ENCODE peak calls at places on chromosomes 5 and 9, in four cellular contexts. V is cardiac muscle cell, C is PC-9, Q is uterus. X is an unnamed sample.

GRCh38 chr9:121278535-121279169 is 10.7 kb downstream of the GSN start:
- DNase-seq in V (peak), C (peak), Q (peak), X (peak)

GRCh38 chr9:311837-312236 is 97.2 kb downstream of the DOCK8 start:
- DNase-seq in V (peak), C (no peak), Q (no peak), X (no peak)

GRCh38 chr5:179908528-179908927 is 831 bp upstream of the TBC1D9B start:
- DNase-seq in V (peak), C (no peak), Q (no peak), X (no peak)

GRCh38 chr5:90474235-90475107 is at the start of the genes MBLAC2 and POLR3G:
- DNase-seq in V (peak), C (peak), Q (peak), X (peak)

GRCh38 chr5:39451293-39451692 is 26.5 kb upstream of the DAB2 start:
- DNase-seq in V (no peak), C (peak), Q (no peak), X (no peak)

GRCh38 chr5:141875795-141876627 is 2.2 kb downstream of the PCDH1 start:
- DNase-seq in V (peak), C (peak), Q (peak), X (peak)

GRCh38 chr5:96285823-96286222 is 147.2 kb downstream of the PCSK1 start:
- DNase-seq in V (no peak), C (no peak), Q (no peak), X (no peak)

GRCh38 chr5:58235279-58235678 is 224.6 kb downstream of the PLK2 start:
- DNase-seq in V (no peak), C (peak), Q (no peak), X (no peak)

GRCh38 chr9:4143951-4144717 is 155.7 kb downstream of the GLIS3 start:
- DNase-seq in V (no peak), C (no peak), Q (no peak), X (no peak)

GRCh38 chr9:76751011-76751410 is 13.2 kb upstream of the PCA3 start:
- DNase-seq in V (no peak), C (no peak), Q (no peak), X (no peak)

GRCh38 chr5:144198386-144198785 is 27.7 kb downstream of the KCTD16 start:
- DNase-seq in V (no peak), C (peak), Q (no peak), X (no peak)

GRCh38 chr5:155053482-155053881 is 39.9 kb downstream of the KIF4B start:
- DNase-seq in V (peak), C (no peak), Q (no peak), X (no peak)

GRCh38 chr9:9004844-9005243 is 1205.3 kb upstream of the DMAC1 start:
- DNase-seq in V (peak), C (no peak), Q (no peak), X (no peak)
- TF ChIP-seq CTCF in V (no peak), C (no peak), Q (no peak), X (no peak)

GRCh38 chr9:127005770-127006314 is 91.3 kb downstream of the RALGPS1 start:
- DNase-seq in V (no peak), C (no peak), Q (no peak), X (no peak)

GRCh38 chr9:127004946-127005769 is 90.6 kb downstream of the RALGPS1 start:
- DNase-seq in V (no peak), C (peak), Q (no peak), X (no peak)

GRCh38 chr9:127007638-127008037 is 93.1 kb downstream of the RALGPS1 start:
- DNase-seq in V (no peak), C (no peak), Q (no peak), X (no peak)

GRCh38 chr9:127011772-127012171 is 97.2 kb downstream of the RALGPS1 start:
- DNase-seq in V (no peak), C (no peak), Q (no peak), X (no peak)

GRCh38 chr9:127008076-127008475 is 93.5 kb downstream of the RALGPS1 start:
- DNase-seq in V (no peak), C (no peak), Q (no peak), X (no peak)
- TF ChIP-seq CTCF in V (no peak), C (no peak), Q (no peak), X (no peak)

GRCh38 chr5:104178066-104178465 is 615.5 kb upstream of the NUDT12 start:
- DNase-seq in V (no peak), C (no peak), Q (no peak), X (no peak)

GRCh38 chr5:104184264-104184663 is 621.7 kb upstream of the NUDT12 start:
- DNase-seq in V (no peak), C (no peak), Q (no peak), X (no peak)

GRCh38 chr5:104177651-104178050 is 615.1 kb upstream of the NUDT12 start:
- DNase-seq in V (no peak), C (no peak), Q (no peak), X (no peak)

DNA sequence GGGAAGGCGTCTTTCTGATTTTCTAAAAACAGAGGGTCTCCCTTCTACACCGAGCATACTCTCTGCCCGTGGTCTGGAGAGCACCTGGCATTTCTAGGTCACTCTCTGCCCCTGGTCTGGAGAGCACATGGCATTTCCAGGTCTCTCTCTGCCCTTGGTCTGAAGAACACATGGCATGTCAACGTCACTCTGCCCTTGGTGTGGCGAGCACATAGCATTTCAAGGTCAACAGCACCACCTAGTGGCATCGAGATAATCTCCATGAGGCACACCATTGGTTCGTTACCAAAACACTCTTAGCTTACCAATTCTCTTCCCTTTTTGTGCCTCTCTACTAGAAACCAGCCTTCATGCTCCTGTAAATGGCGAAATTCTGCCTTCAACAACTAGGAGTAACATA is 616.5 kb upstream of the NUDT12 start:
- DNase-seq in V (peak), C (peak), Q (no peak), X (no peak)
- TF ChIP-seq CTCF in V (peak), C (peak), Q (no peak), X (peak)

GRCh38 chr9:131094622-131095021 is 1.7 kb upstream of the AIF1L start:
- DNase-seq in V (no peak), C (no peak), Q (no peak), X (no peak)

GRCh38 chr9:131097259-131097947 is 1.1 kb downstream of the AIF1L start:
- DNase-seq in V (no peak), C (no peak), Q (no peak), X (no peak)

GRCh38 chr9:131096490-131097258 is at the start of gene AIF1L:
- DNase-seq in V (peak), C (peak), Q (no peak), X (no peak)

GRCh38 chr9:131094015-131094414 is 2.3 kb upstream of the AIF1L start:
- DNase-seq in V (no peak), C (no peak), Q (no peak), X (no peak)

GRCh38 chr9:131095666-131096489 is 453 bp upstream of the AIF1L start:
- DNase-seq in V (peak), C (no peak), Q (no peak), X (no peak)
- TF ChIP-seq CTCF in V (no peak), C (no peak), Q (no peak), X (no peak)